ENCODE peak calls at places on chromosomes 12 and 14, in nine cellular contexts. V is iPS-NIHi11; W is stomach; K is effector CD8-positive, alpha-beta T cell; F is neural crest cell; A is pancreas; G is Caco-2; Y is globus pallidus; R is stromal cell of bone marrow. N is an unnamed sample.

GRCh38 chr12:75725505-75726120 is 214.2 kb upstream of the KRR1 start:
- DNase-seq in W (no peak), A (no peak), F (no peak), K (no peak), G (no peak), V (no peak), R (peak), Y (no peak), N (peak)

GRCh38 chr12:85835417-85835809 is 796 bp downstream of the RASSF9 start:
- DNase-seq in K (no peak), F (no peak), A (no peak), Y (no peak), R (peak), G (no peak), W (no peak), V (no peak), N (no peak)

GRCh38 chr12:14710632-14711324 is 14.4 kb upstream of the GUCY2C start:
- DNase-seq in A (no peak), G (no peak), V (no peak), R (no peak), W (no peak), K (no peak), F (no peak), Y (no peak), N (no peak)

GRCh38 chr14:102215071-102215470 is 75.4 kb downstream of the WDR20 start:
- DNase-seq in G (no peak), Y (peak), K (no peak), F (peak), R (peak), A (no peak), V (no peak), W (no peak), N (peak)

GRCh38 chr14:102932484-102933248 is 10.2 kb downstream of the AMN start:
- DNase-seq in W (no peak), F (no peak), Y (no peak), K (no peak), G (no peak), V (no peak), R (no peak), A (no peak), N (no peak)

GRCh38 chr14:94823556-94824341 is 53.8 kb upstream of the GSC start:
- DNase-seq in G (no peak), A (no peak), K (no peak), F (no peak), R (peak), V (no peak), Y (peak), W (no peak), N (no peak)

GRCh38 chr12:1619599-1619998 is 9.4 kb upstream of the WNT5B start:
- DNase-seq in R (no peak), A (no peak), Y (peak), W (no peak), G (no peak), V (no peak), F (no peak), K (no peak), N (no peak)

GRCh38 chr12:26524862-26525465 is 308.0 kb downstream of the ITPR2 start:
- DNase-seq in G (peak), A (no peak), K (no peak), R (no peak), W (no peak), V (peak), F (no peak), Y (no peak), N (peak)

GRCh38 chr14:29930283-29930682 is 2.6 kb upstream of the PRKD1 start:
- DNase-seq in Y (no peak), V (no peak), K (no peak), R (no peak), G (no peak), F (no peak), W (no peak), A (no peak), N (peak)

GRCh38 chr14:55125403-55125802 is 3.6 kb upstream of the LGALS3 start:
- DNase-seq in R (no peak), G (no peak), V (no peak), Y (no peak), F (no peak), W (peak), A (no peak), K (no peak), N (no peak)

GRCh38 chr12:100404769-100405407 is 48.0 kb downstream of the SLC17A8 start:
- DNase-seq in Y (peak), V (peak), W (peak), R (peak), K (no peak), A (peak), G (peak), F (peak), N (peak)

GRCh38 chr14:66000771-66001170 is 485.4 kb upstream of the CCDC196 start:
- DNase-seq in K (no peak), Y (no peak), F (no peak), R (no peak), W (no peak), G (no peak), A (no peak), V (no peak), N (no peak)

GRCh38 chr14:52188381-52188780 is 79.1 kb upstream of the PTGDR start:
- DNase-seq in R (no peak), V (no peak), A (no peak), G (no peak), K (no peak), F (no peak), Y (no peak), W (no peak), N (no peak)

GRCh38 chr12:113142173-113142885 is 6.8 kb upstream of the RASAL1 start:
- DNase-seq in G (no peak), V (no peak), F (no peak), A (peak), W (peak), K (no peak), Y (peak), R (no peak), N (no peak)

GRCh38 chr14:57749267-57749666 is 116.6 kb downstream of the SLC35F4 start:
- DNase-seq in W (no peak), K (no peak), V (no peak), A (no peak), G (no peak), R (peak), Y (no peak), F (no peak), N (peak)

GRCh38 chr14:102323102-102323501 is 3.6 kb downstream of the ZNF839 start:
- DNase-seq in G (peak), F (no peak), Y (peak), R (peak), K (no peak), W (peak), V (peak), A (peak), N (peak)

GRCh38 chr12:123931686-123932321 is 40.8 kb downstream of the CCDC92 start:
- DNase-seq in A (no peak), W (no peak), F (no peak), V (no peak), K (peak), Y (no peak), R (no peak), G (no peak), N (no peak)

GRCh38 chr12:105226219-105226618 is 9.8 kb downstream of the APPL2 start:
- DNase-seq in G (no peak), V (no peak), R (peak), A (peak), W (peak), F (no peak), Y (peak), K (no peak), N (peak)

GRCh38 chr14:56650075-56650474 is 70.5 kb downstream of the TMEM260 start:
- DNase-seq in K (no peak), A (no peak), W (no peak), F (no peak), R (peak), G (no peak), V (no peak), Y (peak), N (no peak)

GRCh38 chr12:15050664-15051063 is 77.8 kb downstream of the PDE6H start:
- DNase-seq in G (no peak), K (no peak), W (no peak), V (no peak), Y (no peak), R (no peak), F (no peak), A (no peak), N (no peak)

GRCh38 chr12:107126688-107127481 is 33.5 kb upstream of the CRY1 start:
- DNase-seq in A (no peak), V (no peak), F (no peak), K (no peak), W (no peak), G (no peak), R (no peak), Y (no peak), N (peak)

GRCh38 chr12:26032290-26032689 is 73.8 kb downstream of the RASSF8 start:
- DNase-seq in Y (no peak), F (no peak), K (no peak), G (no peak), A (no peak), V (no peak), R (no peak), W (no peak), N (no peak)

GRCh38 chr12:116892318-116892717 is 11.1 kb upstream of the HRK start:
- DNase-seq in Y (no peak), F (no peak), V (no peak), W (no peak), G (no peak), R (no peak), K (no peak), A (no peak), N (no peak)

GRCh38 chr12:117444781-117445180 is 83.4 kb upstream of the NOS1 start:
- DNase-seq in K (no peak), R (no peak), A (no peak), Y (no peak), F (no peak), G (no peak), V (no peak), W (no peak), N (no peak)

GRCh38 chr12:53998174-53998899 is 1.6 kb upstream of the HOXC9 start:
- DNase-seq in Y (no peak), A (no peak), G (no peak), F (no peak), W (no peak), V (no peak), K (no peak), R (no peak), N (no peak)

GRCh38 chr14:99262977-99263448 is 9.0 kb downstream of the BCL11B start:
- DNase-seq in K (no peak), A (no peak), Y (no peak), R (no peak), V (peak), F (no peak), W (no peak), G (no peak), N (no peak)

GRCh38 chr12:123905319-123905925 is 67.2 kb downstream of the CCDC92 start:
- DNase-seq in A (peak), G (peak), K (peak), F (peak), Y (peak), V (peak), W (peak), R (peak), N (peak)

N was measured in GM03348.